ENCODE peak calls at places on chromosomes 3 and 15, in seven cellular contexts. One of them, this sample, is unnamed.

GRCh38 chr3:46406786-46407611 is at the start of the genes CCR5AS and CCRL2:
- DNase-seq in T follicular helper cell: no peak
- DNase-seq in HFF-Myc: no peak
- DNase-seq in GM23338: no peak
- DNase-seq in stimulated activated effector memory CD8-positive, alpha-beta T cell treated with anti-CD3 and anti-CD28 coated beads, Interleukin-12 subunit alpha, Interleukin-12 subunit beta, amount 100 ng/mL, for 72 hours: peak; percentile 20
- DNase-seq in activated CD4-positive, alpha-beta T cell treated with anti-CD3 and anti-CD28 coated beads for 36 hours: peak; percentile 65
- DNase-seq in vagina: no peak
- DNase-seq in this sample: no peak

GRCh38 chr3:194300392-194300758 is 50.8 kb downstream of the CPN2 start:
- DNase-seq in T follicular helper cell: no peak
- DNase-seq in HFF-Myc: no peak
- DNase-seq in GM23338: peak; percentile 93
- DNase-seq in stimulated activated effector memory CD8-positive, alpha-beta T cell treated with anti-CD3 and anti-CD28 coated beads, Interleukin-12 subunit alpha, Interleukin-12 subunit beta, amount 100 ng/mL, for 72 hours: no peak
- DNase-seq in activated CD4-positive, alpha-beta T cell treated with anti-CD3 and anti-CD28 coated beads for 36 hours: no peak
- DNase-seq in vagina: no peak
- DNase-seq in this sample: no peak

GRCh38 chr15:51310064-51310463 is 28.3 kb downstream of the CYP19A1 start:
- DNase-seq in T follicular helper cell: no peak
- DNase-seq in HFF-Myc: no peak
- DNase-seq in GM23338: no peak
- DNase-seq in stimulated activated effector memory CD8-positive, alpha-beta T cell treated with anti-CD3 and anti-CD28 coated beads, Interleukin-12 subunit alpha, Interleukin-12 subunit beta, amount 100 ng/mL, for 72 hours: no peak
- DNase-seq in activated CD4-positive, alpha-beta T cell treated with anti-CD3 and anti-CD28 coated beads for 36 hours: no peak
- DNase-seq in vagina: no peak
- DNase-seq in this sample: no peak

GRCh38 chr15:62035256-62035908 is 24.9 kb downstream of the VPS13C start:
- DNase-seq in T follicular helper cell: no peak
- DNase-seq in HFF-Myc: peak; percentile 42
- DNase-seq in GM23338: no peak
- DNase-seq in stimulated activated effector memory CD8-positive, alpha-beta T cell treated with anti-CD3 and anti-CD28 coated beads, Interleukin-12 subunit alpha, Interleukin-12 subunit beta, amount 100 ng/mL, for 72 hours: no peak
- DNase-seq in activated CD4-positive, alpha-beta T cell treated with anti-CD3 and anti-CD28 coated beads for 36 hours: no peak
- DNase-seq in vagina: no peak
- DNase-seq in this sample: no peak

GRCh38 chr3:4680881-4681300 is 187.7 kb downstream of the ITPR1 start:
- DNase-seq in T follicular helper cell: no peak
- DNase-seq in HFF-Myc: peak; percentile 30
- DNase-seq in GM23338: no peak
- DNase-seq in stimulated activated effector memory CD8-positive, alpha-beta T cell treated with anti-CD3 and anti-CD28 coated beads, Interleukin-12 subunit alpha, Interleukin-12 subunit beta, amount 100 ng/mL, for 72 hours: no peak
- DNase-seq in activated CD4-positive, alpha-beta T cell treated with anti-CD3 and anti-CD28 coated beads for 36 hours: no peak
- DNase-seq in vagina: no peak
- DNase-seq in this sample: no peak

GRCh38 chr3:106198828-106199194 is 330.0 kb upstream of the CBLB start:
- DNase-seq in T follicular helper cell: no peak
- DNase-seq in HFF-Myc: peak; percentile 72
- DNase-seq in GM23338: no peak
- DNase-seq in stimulated activated effector memory CD8-positive, alpha-beta T cell treated with anti-CD3 and anti-CD28 coated beads, Interleukin-12 subunit alpha, Interleukin-12 subunit beta, amount 100 ng/mL, for 72 hours: no peak
- DNase-seq in activated CD4-positive, alpha-beta T cell treated with anti-CD3 and anti-CD28 coated beads for 36 hours: no peak
- DNase-seq in vagina: no peak
- DNase-seq in this sample: no peak

GRCh38 chr3:174337227-174337626 is 521.9 kb upstream of the NAALADL2 start:
- DNase-seq in T follicular helper cell: no peak
- DNase-seq in HFF-Myc: no peak
- DNase-seq in GM23338: no peak
- DNase-seq in stimulated activated effector memory CD8-positive, alpha-beta T cell treated with anti-CD3 and anti-CD28 coated beads, Interleukin-12 subunit alpha, Interleukin-12 subunit beta, amount 100 ng/mL, for 72 hours: no peak
- DNase-seq in activated CD4-positive, alpha-beta T cell treated with anti-CD3 and anti-CD28 coated beads for 36 hours: no peak
- DNase-seq in vagina: no peak
- DNase-seq in this sample: no peak

GRCh38 chr3:126378341-126378751 is 16.4 kb upstream of the CFAP100 start:
- DNase-seq in T follicular helper cell: no peak
- DNase-seq in HFF-Myc: no peak
- DNase-seq in GM23338: no peak
- DNase-seq in stimulated activated effector memory CD8-positive, alpha-beta T cell treated with anti-CD3 and anti-CD28 coated beads, Interleukin-12 subunit alpha, Interleukin-12 subunit beta, amount 100 ng/mL, for 72 hours: no peak
- DNase-seq in activated CD4-positive, alpha-beta T cell treated with anti-CD3 and anti-CD28 coated beads for 36 hours: no peak
- DNase-seq in vagina: no peak
- DNase-seq in this sample: no peak

GRCh38 chr3:105582015-105582414 is 215.3 kb downstream of the ALCAM start:
- DNase-seq in T follicular helper cell: no peak
- DNase-seq in HFF-Myc: no peak
- DNase-seq in GM23338: no peak
- DNase-seq in stimulated activated effector memory CD8-positive, alpha-beta T cell treated with anti-CD3 and anti-CD28 coated beads, Interleukin-12 subunit alpha, Interleukin-12 subunit beta, amount 100 ng/mL, for 72 hours: no peak
- DNase-seq in activated CD4-positive, alpha-beta T cell treated with anti-CD3 and anti-CD28 coated beads for 36 hours: no peak
- DNase-seq in vagina: no peak
- DNase-seq in this sample: no peak

GRCh38 chr3:176988795-176989194 is 208.5 kb downstream of the TBL1XR1 start:
- DNase-seq in T follicular helper cell: no peak
- DNase-seq in HFF-Myc: no peak
- DNase-seq in GM23338: no peak
- DNase-seq in stimulated activated effector memory CD8-positive, alpha-beta T cell treated with anti-CD3 and anti-CD28 coated beads, Interleukin-12 subunit alpha, Interleukin-12 subunit beta, amount 100 ng/mL, for 72 hours: no peak
- DNase-seq in activated CD4-positive, alpha-beta T cell treated with anti-CD3 and anti-CD28 coated beads for 36 hours: no peak
- DNase-seq in vagina: no peak
- DNase-seq in this sample: no peak

GRCh38 chr3:87247086-87247781 is 20.1 kb downstream of the CHMP2B start:
- DNase-seq in T follicular helper cell: no peak
- DNase-seq in HFF-Myc: no peak
- DNase-seq in GM23338: no peak
- DNase-seq in stimulated activated effector memory CD8-positive, alpha-beta T cell treated with anti-CD3 and anti-CD28 coated beads, Interleukin-12 subunit alpha, Interleukin-12 subunit beta, amount 100 ng/mL, for 72 hours: no peak
- DNase-seq in activated CD4-positive, alpha-beta T cell treated with anti-CD3 and anti-CD28 coated beads for 36 hours: no peak
- DNase-seq in vagina: no peak
- DNase-seq in this sample: no peak

GRCh38 chr15:28879551-28879950 is 6.2 kb upstream of the APBA2 start:
- DNase-seq in T follicular helper cell: no peak
- DNase-seq in HFF-Myc: no peak
- DNase-seq in GM23338: no peak
- DNase-seq in stimulated activated effector memory CD8-positive, alpha-beta T cell treated with anti-CD3 and anti-CD28 coated beads, Interleukin-12 subunit alpha, Interleukin-12 subunit beta, amount 100 ng/mL, for 72 hours: no peak
- DNase-seq in activated CD4-positive, alpha-beta T cell treated with anti-CD3 and anti-CD28 coated beads for 36 hours: no peak
- DNase-seq in vagina: no peak
- DNase-seq in this sample: no peak

GRCh38 chr3:42043116-42043796 is 47.9 kb upstream of the TRAK1 start:
- DNase-seq in T follicular helper cell: no peak
- DNase-seq in HFF-Myc: no peak
- DNase-seq in GM23338: peak; percentile 94
- DNase-seq in stimulated activated effector memory CD8-positive, alpha-beta T cell treated with anti-CD3 and anti-CD28 coated beads, Interleukin-12 subunit alpha, Interleukin-12 subunit beta, amount 100 ng/mL, for 72 hours: no peak
- DNase-seq in activated CD4-positive, alpha-beta T cell treated with anti-CD3 and anti-CD28 coated beads for 36 hours: no peak
- DNase-seq in vagina: no peak
- DNase-seq in this sample: no peak

GRCh38 chr3:141877911-141878310 is 1.5 kb downstream of the ATP1B3 start:
- DNase-seq in T follicular helper cell: no peak
- DNase-seq in HFF-Myc: no peak
- DNase-seq in GM23338: peak; percentile 19
- DNase-seq in stimulated activated effector memory CD8-positive, alpha-beta T cell treated with anti-CD3 and anti-CD28 coated beads, Interleukin-12 subunit alpha, Interleukin-12 subunit beta, amount 100 ng/mL, for 72 hours: no peak
- DNase-seq in activated CD4-positive, alpha-beta T cell treated with anti-CD3 and anti-CD28 coated beads for 36 hours: no peak
- DNase-seq in vagina: no peak
- DNase-seq in this sample: no peak

GRCh38 chr15:63073497-63074172 is 31.1 kb downstream of the TPM1 start:
- DNase-seq in T follicular helper cell: no peak
- DNase-seq in HFF-Myc: no peak
- DNase-seq in GM23338: no peak
- DNase-seq in stimulated activated effector memory CD8-positive, alpha-beta T cell treated with anti-CD3 and anti-CD28 coated beads, Interleukin-12 subunit alpha, Interleukin-12 subunit beta, amount 100 ng/mL, for 72 hours: no peak
- DNase-seq in activated CD4-positive, alpha-beta T cell treated with anti-CD3 and anti-CD28 coated beads for 36 hours: no peak
- DNase-seq in vagina: no peak
- DNase-seq in this sample: no peak

GRCh38 chr3:69385723-69386483 is at the start of gene FRMD4B:
- DNase-seq in T follicular helper cell: no peak
- DNase-seq in HFF-Myc: no peak
- DNase-seq in GM23338: peak; percentile 71
- DNase-seq in stimulated activated effector memory CD8-positive, alpha-beta T cell treated with anti-CD3 and anti-CD28 coated beads, Interleukin-12 subunit alpha, Interleukin-12 subunit beta, amount 100 ng/mL, for 72 hours: peak; percentile 12
- DNase-seq in activated CD4-positive, alpha-beta T cell treated with anti-CD3 and anti-CD28 coated beads for 36 hours: peak; percentile 59
- DNase-seq in vagina: no peak
- DNase-seq in this sample: peak; percentile 34

GRCh38 chr15:29740692-29741311 is 81.5 kb downstream of the TJP1 start:
- DNase-seq in T follicular helper cell: no peak
- DNase-seq in HFF-Myc: no peak
- DNase-seq in GM23338: peak; percentile 20
- DNase-seq in stimulated activated effector memory CD8-positive, alpha-beta T cell treated with anti-CD3 and anti-CD28 coated beads, Interleukin-12 subunit alpha, Interleukin-12 subunit beta, amount 100 ng/mL, for 72 hours: no peak
- DNase-seq in activated CD4-positive, alpha-beta T cell treated with anti-CD3 and anti-CD28 coated beads for 36 hours: peak; percentile 6
- DNase-seq in vagina: no peak
- DNase-seq in this sample: no peak

This sample was measured in progenitor cell of endocrine pancreas.